ENCODE peak calls at places on chromosomes 2 and 18, in five cellular contexts. B is A549, F is IMR-90, L is GM12878, J is K562. G is an unnamed sample.

GRCh38 chr2:38244306-38244705 is 132.8 kb downstream of the ATL2 start:
- DNase-seq in B (no peak), F (no peak), L (no peak), J (no peak), G (no peak)

GRCh38 chr2:885230-886071 is 65.2 kb upstream of the SNTG2 start:
- DNase-seq in B (no peak), F (no peak), L (no peak), J (no peak), G (no peak)

GRCh38 chr2:72921866-72922265 is 4.5 kb downstream of the EMX1 start:
- DNase-seq in B (no peak), F (no peak), L (no peak), J (no peak), G (peak)

GRCh38 chr2:185279999-185280398 is 458.6 kb upstream of the FSIP2 start:
- DNase-seq in B (no peak), F (peak), L (no peak), J (no peak), G (peak)

GRCh38 chr2:118678985-118679384 is 168.5 kb downstream of the EN1 start:
- DNase-seq in B (no peak), F (no peak), L (no peak), J (no peak), G (no peak)

GRCh38 chr18:27581261-27581904 is 396.3 kb upstream of the CHST9 start:
- DNase-seq in B (no peak), F (no peak), L (no peak), J (no peak), G (no peak)

GRCh38 chr2:227939271-227940027 is 68.0 kb downstream of the DAW1 start:
- DNase-seq in B (peak), F (peak), L (no peak), J (no peak), G (peak)

GRCh38 chr2:64644240-64645013 is 9.3 kb downstream of the SERTAD2 start:
- DNase-seq in B (peak), F (peak), L (no peak), J (peak), G (no peak)

GRCh38 chr2:9972621-9973445 is 21.3 kb downstream of the GRHL1 start:
- DNase-seq in B (no peak), F (peak), L (no peak), J (no peak), G (no peak)

GRCh38 chr2:195756218-195756941 is 99.4 kb downstream of the SLC39A10 start:
- DNase-seq in B (no peak), F (peak), L (no peak), J (no peak), G (no peak)

GRCh38 chr2:653645-654425 is 23.4 kb downstream of the TMEM18 start:
- DNase-seq in B (no peak), F (no peak), L (no peak), J (no peak), G (no peak)

GRCh38 chr18:32249147-32249546 is 59.3 kb downstream of the MEP1B start:
- DNase-seq in B (no peak), F (no peak), L (no peak), J (no peak), G (no peak)

GRCh38 chr2:109125595-109126500 is 3.2 kb upstream of the SH3RF3 start:
- DNase-seq in B (peak), F (peak), L (no peak), J (no peak), G (no peak)

GRCh38 chr18:79522451-79523220 is 126.9 kb downstream of the NFATC1 start:
- DNase-seq in B (no peak), F (no peak), L (no peak), J (no peak), G (no peak)

GRCh38 chr2:133733856-133734255 is 165.6 kb upstream of the NCKAP5 start:
- DNase-seq in B (no peak), F (peak), L (no peak), J (no peak), G (no peak)

GRCh38 chr2:20916604-20917286 is 93.8 kb upstream of the LDAH start:
- DNase-seq in B (peak), F (peak), L (no peak), J (no peak), G (peak)

GRCh38 chr2:43051316-43051715 is 175.1 kb downstream of the ZFP36L2 start:
- DNase-seq in B (peak), F (peak), L (no peak), J (no peak), G (no peak)

GRCh38 chr2:18791172-18791797 is 201.9 kb upstream of the NT5C1B start:
- DNase-seq in B (no peak), F (peak), L (no peak), J (no peak), G (no peak)

GRCh38 chr2:194819367-194819766 is 837.7 kb upstream of the SLC39A10 start:
- DNase-seq in B (no peak), F (no peak), L (no peak), J (no peak), G (no peak)

GRCh38 chr2:41400057-41400665 is 647.7 kb upstream of the PKDCC start:
- DNase-seq in B (no peak), F (no peak), L (no peak), J (no peak), G (peak)

GRCh38 chr2:159903404-159904126 is 105.6 kb upstream of the CD302 start:
- DNase-seq in B (no peak), F (no peak), L (no peak), J (no peak), G (no peak)

GRCh38 chr2:11590193-11590592 is 56.3 kb downstream of the GREB1 start:
- DNase-seq in B (no peak), F (no peak), L (no peak), J (no peak), G (no peak)
- TF ChIP-seq RCOR1 in B (no peak), F (no peak), L (no peak), J (no peak), G (no peak)

DNA sequence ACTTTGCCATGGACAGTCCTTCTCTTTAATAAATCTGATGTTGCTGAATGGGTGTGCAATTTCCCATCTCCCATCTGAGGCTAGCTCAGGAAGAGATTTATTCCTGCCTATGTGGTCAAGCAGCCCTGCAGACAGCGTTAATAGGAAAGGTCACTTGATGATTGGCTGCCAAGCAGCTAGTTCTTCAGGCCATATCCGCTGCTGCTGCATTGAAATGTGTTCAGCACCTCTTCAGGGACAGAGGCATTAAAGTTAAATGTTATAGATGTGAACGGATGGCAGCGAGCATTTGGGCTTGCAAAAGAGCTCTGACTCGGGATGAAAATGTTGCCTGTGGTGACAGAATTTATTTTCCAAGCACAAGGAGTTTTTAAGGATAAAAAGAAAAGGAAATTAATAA is 474.2 kb downstream of the PIK3C3 start:
- DNase-seq in B (no peak), F (no peak), L (no peak), J (no peak), G (no peak)
- TF ChIP-seq RCOR1 in B (no peak), F (no peak), L (no peak), J (no peak), G (no peak)

GRCh38 chr18:61926532-61926931 is 33.7 kb upstream of the RNF152 start:
- DNase-seq in B (no peak), F (no peak), L (no peak), J (no peak), G (no peak)
- TF ChIP-seq RCOR1 in B (no peak), F (no peak), L (no peak), J (no peak), G (no peak)

GRCh38 chr2:27072950-27073349 is 1.5 kb upstream of the OST4 start:
- DNase-seq in B (no peak), F (peak), L (no peak), J (no peak), G (no peak)

GRCh38 chr2:27073782-27074181 is 2.3 kb upstream of the OST4 start:
- DNase-seq in B (no peak), F (peak), L (no peak), J (no peak), G (no peak)

GRCh38 chr2:27071277-27071989 is at the start of gene OST4:
- DNase-seq in B (peak), F (peak), L (no peak), J (peak), G (peak)

GRCh38 chr2:27070653-27071276 is 689 bp downstream of the OST4 start:
- DNase-seq in B (no peak), F (no peak), L (no peak), J (no peak), G (no peak)

GRCh38 chr2:27071990-27072830 is 756 bp upstream of the OST4 start:
- DNase-seq in B (no peak), F (peak), L (no peak), J (no peak), G (peak)
- TF ChIP-seq RCOR1 in B (no peak), F (no peak), L (no peak), J (no peak), G (no peak)

GRCh38 chr2:176675557-176676256 is 406.5 kb downstream of the MTX2 start:
- DNase-seq in B (no peak), F (no peak), L (no peak), J (no peak), G (no peak)
- TF ChIP-seq RCOR1 in B (no peak), F (no peak), L (no peak), J (no peak), G (no peak)

DNA sequence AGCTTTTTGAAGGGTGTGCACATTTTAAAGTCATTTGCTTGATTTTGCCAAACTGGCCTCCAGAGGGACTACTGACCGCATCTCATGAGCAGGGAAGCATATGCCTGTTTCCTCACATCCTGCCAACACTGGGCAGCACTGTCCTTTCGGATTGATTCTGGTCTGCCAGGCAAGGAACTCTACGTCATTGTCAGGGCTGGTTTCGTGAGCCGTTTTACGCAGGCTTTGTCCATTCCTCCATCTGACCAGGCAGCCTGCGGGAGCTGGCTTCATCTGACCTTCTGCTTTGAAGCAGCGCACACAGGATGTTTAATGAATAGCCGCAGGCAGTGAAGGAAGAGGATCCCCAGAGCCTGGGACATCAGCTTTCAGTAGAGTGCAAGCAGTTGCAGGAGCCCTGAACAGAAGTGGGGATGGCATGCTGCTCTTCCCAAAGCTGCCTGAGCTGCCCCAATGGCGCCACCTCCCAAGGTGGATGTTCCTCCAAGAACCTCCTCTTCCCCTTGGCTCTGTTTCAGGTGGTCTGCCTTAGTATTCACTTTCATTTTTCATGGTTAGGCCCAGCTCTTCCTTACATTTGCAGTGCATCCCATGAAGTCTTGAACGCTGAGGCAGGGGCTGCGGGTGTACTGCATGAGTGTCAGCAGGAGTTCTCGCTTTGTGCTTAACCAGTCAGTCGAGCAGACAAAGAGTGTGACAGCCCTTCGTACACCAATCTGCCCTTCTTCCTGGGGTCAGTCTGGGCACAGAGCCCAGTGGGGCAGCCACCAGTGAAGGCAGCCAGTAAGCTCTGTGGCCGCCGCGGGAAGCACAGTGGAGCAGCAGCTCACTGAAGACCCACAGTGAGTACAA is 46.5 kb upstream of the SEMA4C start:
- DNase-seq in B (no peak), F (no peak), L (no peak), J (no peak), G (no peak)
- TF ChIP-seq RCOR1 in B (no peak), F (no peak), L (no peak), J (no peak), G (no peak)

DNA sequence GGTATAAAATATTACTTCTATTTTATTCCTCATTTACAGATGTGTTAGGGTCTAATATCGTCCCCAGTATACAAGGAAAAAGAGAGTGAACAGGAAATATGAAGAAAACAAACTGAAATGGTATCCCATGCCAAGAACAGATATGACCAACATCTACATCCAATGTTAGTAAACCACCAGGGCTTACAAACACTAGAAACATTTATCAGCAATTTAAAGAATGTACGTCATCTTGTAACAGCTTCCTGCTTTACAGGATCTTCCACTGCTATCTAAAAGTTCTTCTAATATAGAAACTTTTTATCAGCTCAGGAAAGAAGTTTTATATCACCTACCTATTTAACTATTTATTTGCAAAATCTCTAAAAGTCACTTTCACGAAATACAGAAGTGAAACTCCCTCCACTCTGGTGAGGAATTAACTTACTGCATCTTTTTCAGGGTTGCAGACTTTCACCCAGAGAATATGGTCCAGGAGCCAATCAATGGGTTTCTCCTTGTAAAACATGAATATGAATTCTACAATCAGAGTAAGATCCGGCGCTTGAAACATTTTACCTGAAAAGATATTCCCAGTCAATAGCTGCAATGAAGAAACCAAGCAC is 35.2 kb downstream of the UNC50 start:
- DNase-seq in B (no peak), F (no peak), L (no peak), J (no peak), G (no peak)
- TF ChIP-seq RCOR1 in B (no peak), F (no peak), L (no peak), J (no peak), G (no peak)

DNA sequence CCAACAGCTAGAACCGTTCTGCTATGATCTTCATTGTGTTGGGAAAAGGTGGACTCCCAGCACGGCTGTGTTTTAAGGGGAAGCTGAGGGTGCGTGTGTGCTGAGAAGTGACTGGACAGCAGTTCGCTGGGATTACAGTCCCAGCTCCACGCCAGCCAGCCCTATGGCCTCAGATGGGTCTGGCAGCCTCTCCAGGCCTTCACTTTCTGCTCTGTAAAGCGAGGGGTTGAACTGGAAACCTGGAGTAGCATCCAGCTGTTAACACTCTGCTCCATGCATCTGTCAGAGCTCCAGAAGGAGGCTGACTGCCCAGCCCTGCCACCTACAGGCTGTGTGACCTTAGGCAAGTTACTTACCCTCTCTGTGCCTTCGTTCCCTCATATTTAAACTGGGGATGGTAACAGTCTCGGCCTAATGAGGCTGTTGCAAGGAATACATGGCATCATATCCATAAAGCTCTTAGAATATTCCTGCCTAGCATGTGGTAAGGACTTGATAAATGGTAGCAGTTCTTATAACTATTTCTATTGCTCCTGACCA is 80.5 kb downstream of the LRRFIP1 start:
- DNase-seq in B (no peak), F (no peak), L (no peak), J (no peak), G (no peak)
- TF ChIP-seq RCOR1 in B (no peak), F (no peak), L (no peak), J (no peak), G (no peak)